ENCODE peak calls at places on chromosomes 11 and 22, in four cellular contexts. One of them, this sample, is unnamed.
A peak's percentile ranks its signal among the peaks of the same experiment; 100 is the strongest.

GRCh38 chr11:124937336-124937935 is 1.6 kb upstream of the HEPACAM start:
- DNase-seq in GM12878: no peak
- DNase-seq in K562: no peak
- DNase-seq in HepG2: peak; percentile 82
- DNase-seq in this sample: no peak

GRCh38 chr11:7512525-7513209 is 1.1 kb upstream of the PPFIBP2 start:
- DNase-seq in K562: no peak
- DNase-seq in GM12878: no peak
- DNase-seq in HepG2: peak; percentile 13
- DNase-seq in this sample: no peak

GRCh38 chr11:85595285-85595884 is 31.8 kb downstream of the DLG2 start:
- DNase-seq in K562: peak; percentile 34
- DNase-seq in GM12878: peak; percentile 3
- DNase-seq in HepG2: peak; percentile 38
- DNase-seq in this sample: peak; percentile 31

GRCh38 chr22:24178021-24178431 is 3.3 kb upstream of the SUSD2 start:
- DNase-seq in K562: no peak
- DNase-seq in HepG2: no peak
- DNase-seq in GM12878: no peak
- DNase-seq in this sample: no peak

GRCh38 chr22:48923909-48924475 is 903.7 kb downstream of the BRD1 start:
- DNase-seq in HepG2: no peak
- DNase-seq in K562: no peak
- DNase-seq in GM12878: no peak
- DNase-seq in this sample: no peak

GRCh38 chr11:20592741-20593140 is 6.7 kb upstream of the SLC6A5 start:
- DNase-seq in HepG2: no peak
- DNase-seq in GM12878: no peak
- DNase-seq in K562: no peak
- DNase-seq in this sample: no peak

GRCh38 chr11:132962026-132962425 is 570.3 kb downstream of the OPCML start:
- DNase-seq in HepG2: no peak
- DNase-seq in GM12878: no peak
- DNase-seq in K562: no peak
- DNase-seq in this sample: no peak

GRCh38 chr11:99257131-99257530 is 236.4 kb downstream of the CNTN5 start:
- DNase-seq in HepG2: peak; percentile 72
- DNase-seq in GM12878: no peak
- DNase-seq in K562: no peak
- DNase-seq in this sample: no peak

GRCh38 chr11:117883063-117883462 is 6.6 kb upstream of the FXYD6 start:
- DNase-seq in K562: no peak
- DNase-seq in HepG2: no peak
- DNase-seq in GM12878: no peak
- DNase-seq in this sample: no peak

GRCh38 chr11:12389676-12390075 is 12.3 kb downstream of the PARVA start:
- DNase-seq in HepG2: no peak
- DNase-seq in GM12878: no peak
- DNase-seq in K562: no peak
- DNase-seq in this sample: no peak

GRCh38 chr11:47269002-47269828 is 718 bp upstream of the MADD start:
- DNase-seq in K562: peak; percentile 90
- DNase-seq in HepG2: peak; percentile 94
- DNase-seq in GM12878: no peak
- DNase-seq in this sample: peak; percentile 92

GRCh38 chr11:47271328-47271727 is 1.4 kb downstream of the MADD start:
- DNase-seq in K562: no peak
- DNase-seq in GM12878: no peak
- DNase-seq in HepG2: no peak
- DNase-seq in this sample: no peak

GRCh38 chr11:47269829-47270305 is at the start of gene MADD:
- DNase-seq in K562: peak; percentile 97
- DNase-seq in GM12878: peak; percentile 55
- DNase-seq in HepG2: peak; percentile 65
- DNase-seq in this sample: peak; percentile 84

GRCh38 chr11:47271961-47272661 is 2.2 kb downstream of the MADD start:
- DNase-seq in K562: no peak
- DNase-seq in GM12878: no peak
- DNase-seq in HepG2: no peak
- DNase-seq in this sample: peak; percentile 21

GRCh38 chr11:47270331-47271271 is 668 bp downstream of the MADD start:
- DNase-seq in HepG2: peak; percentile 49
- DNase-seq in K562: peak; percentile 67
- DNase-seq in GM12878: no peak
- DNase-seq in this sample: peak; percentile 38
- TF ChIP-seq FOXM1 in HepG2: no peak
- TF ChIP-seq FOXM1 in K562: no peak
- TF ChIP-seq FOXM1 in GM12878: no peak
- TF ChIP-seq FOXM1 in this sample: no peak

GRCh38 chr11:38131535-38131934 is 1533.5 kb upstream of the RAG2 start:
- DNase-seq in K562: no peak
- DNase-seq in HepG2: no peak
- DNase-seq in GM12878: no peak
- DNase-seq in this sample: no peak
- TF ChIP-seq SP1 in K562: no peak
- TF ChIP-seq SP1 in HepG2: no peak
- TF ChIP-seq SP1 in GM12878: no peak
- TF ChIP-seq SP1 in this sample: no peak

GRCh38 chr11:72614381-72614780 is 59.8 kb downstream of the PDE2A start:
- DNase-seq in GM12878: no peak
- DNase-seq in HepG2: no peak
- DNase-seq in K562: no peak
- DNase-seq in this sample: no peak
- TF ChIP-seq FOXM1 in GM12878: no peak
- TF ChIP-seq FOXM1 in HepG2: no peak
- TF ChIP-seq FOXM1 in K562: no peak
- TF ChIP-seq FOXM1 in this sample: no peak

DNA sequence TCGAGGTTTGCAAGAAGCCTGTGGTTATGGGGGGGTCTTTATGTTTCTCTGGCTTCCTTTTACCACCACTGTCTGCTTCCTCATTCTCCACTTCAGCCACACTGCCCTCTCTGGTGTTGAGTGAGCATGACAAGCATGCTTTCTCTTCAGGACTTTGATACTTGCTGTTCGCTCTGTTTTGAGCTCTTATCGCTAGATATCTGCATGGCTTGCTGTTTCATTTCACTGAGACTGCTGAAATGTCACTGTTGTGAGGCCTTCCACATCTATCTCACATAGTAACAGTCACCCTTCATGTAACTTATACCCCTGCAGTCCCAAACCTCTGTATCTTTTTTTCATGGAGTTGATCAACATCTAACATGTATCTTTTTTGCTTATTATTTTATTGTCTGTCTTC is 59.8 kb downstream of the TMEM135 start:
- DNase-seq in K562: peak; percentile 67
- DNase-seq in GM12878: no peak
- DNase-seq in HepG2: peak; percentile 87
- DNase-seq in this sample: peak; percentile 67
- TF ChIP-seq SP1 in K562: no peak
- TF ChIP-seq SP1 in GM12878: no peak
- TF ChIP-seq SP1 in HepG2: no peak
- TF ChIP-seq SP1 in this sample: no peak

DNA sequence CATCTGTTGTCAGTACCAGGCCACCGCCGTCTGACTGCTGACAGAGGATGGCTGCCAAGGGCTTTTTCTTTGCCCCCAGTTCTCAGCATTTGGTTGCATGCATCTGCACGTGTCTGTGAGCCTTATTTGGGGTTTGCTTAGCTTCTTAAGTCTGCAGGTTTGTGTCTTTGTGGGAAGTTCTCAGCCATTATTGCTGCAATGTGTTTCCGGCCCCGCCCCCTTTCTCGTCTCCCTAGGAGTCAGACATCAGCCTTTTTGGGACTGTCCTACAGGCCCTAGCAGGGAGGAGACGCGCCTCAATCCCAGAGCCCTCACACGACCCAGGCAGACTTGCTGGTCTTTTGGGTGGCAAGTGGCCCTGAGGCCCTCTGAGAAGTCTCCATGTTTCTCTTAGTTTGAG is 8.0 kb downstream of the MOB2 start:
- DNase-seq in K562: no peak
- DNase-seq in GM12878: no peak
- DNase-seq in HepG2: no peak
- DNase-seq in this sample: no peak
- TF ChIP-seq FOXM1 in K562: no peak
- TF ChIP-seq FOXM1 in GM12878: no peak
- TF ChIP-seq FOXM1 in HepG2: no peak
- TF ChIP-seq FOXM1 in this sample: no peak

DNA sequence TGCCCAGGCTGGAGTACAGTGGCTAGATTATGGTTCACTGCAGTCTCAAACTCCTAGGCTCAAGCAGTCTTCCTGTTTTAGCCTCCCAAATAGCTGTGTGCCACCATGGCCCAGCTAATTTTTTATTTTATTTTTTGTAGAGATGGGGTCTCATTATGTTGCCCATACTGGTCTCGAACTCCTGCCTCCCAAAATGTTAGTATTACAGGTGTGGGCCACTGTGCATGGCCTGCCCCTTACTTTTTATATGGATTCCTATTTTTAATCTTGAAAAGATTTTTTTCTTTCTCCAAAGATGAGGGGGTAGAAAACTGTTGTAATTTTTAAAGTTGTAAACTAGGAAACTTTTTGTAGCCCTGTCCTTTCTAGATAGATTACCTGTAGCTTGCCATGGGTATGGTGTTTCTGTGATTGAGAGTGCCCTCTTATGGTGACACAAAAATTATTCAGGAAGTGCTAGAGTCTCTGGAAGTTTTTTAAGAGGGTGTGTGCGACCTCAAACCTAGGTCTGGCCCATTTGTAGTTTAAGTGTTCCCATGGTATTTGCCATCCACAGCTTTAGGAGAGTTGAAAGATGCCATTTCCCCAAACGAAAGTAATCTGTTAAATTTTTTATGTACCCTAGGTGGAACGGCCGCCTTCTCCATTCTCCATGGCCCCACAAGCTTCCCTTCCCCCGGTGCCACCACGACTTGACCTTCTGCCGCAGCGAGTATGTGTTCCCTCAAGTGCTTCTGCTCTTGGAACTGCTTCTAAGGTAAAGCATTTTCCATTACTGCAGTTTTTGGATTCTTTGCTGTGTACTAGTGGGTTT is 32.4 kb downstream of the MCAM start:
- DNase-seq in K562: no peak
- DNase-seq in HepG2: peak; percentile 34
- DNase-seq in GM12878: no peak
- DNase-seq in this sample: peak; percentile 36
- TF ChIP-seq SP1 in K562: no peak
- TF ChIP-seq SP1 in HepG2: no peak
- TF ChIP-seq SP1 in GM12878: no peak
- TF ChIP-seq SP1 in this sample: no peak

GRCh38 chr22:47160781-47161520 is 398.5 kb downstream of the TBC1D22A start:
- DNase-seq in K562: no peak
- DNase-seq in GM12878: no peak
- DNase-seq in HepG2: no peak
- DNase-seq in this sample: no peak
- TF ChIP-seq FOXM1 in K562: no peak
- TF ChIP-seq FOXM1 in GM12878: no peak
- TF ChIP-seq FOXM1 in HepG2: no peak
- TF ChIP-seq FOXM1 in this sample: no peak

DNA sequence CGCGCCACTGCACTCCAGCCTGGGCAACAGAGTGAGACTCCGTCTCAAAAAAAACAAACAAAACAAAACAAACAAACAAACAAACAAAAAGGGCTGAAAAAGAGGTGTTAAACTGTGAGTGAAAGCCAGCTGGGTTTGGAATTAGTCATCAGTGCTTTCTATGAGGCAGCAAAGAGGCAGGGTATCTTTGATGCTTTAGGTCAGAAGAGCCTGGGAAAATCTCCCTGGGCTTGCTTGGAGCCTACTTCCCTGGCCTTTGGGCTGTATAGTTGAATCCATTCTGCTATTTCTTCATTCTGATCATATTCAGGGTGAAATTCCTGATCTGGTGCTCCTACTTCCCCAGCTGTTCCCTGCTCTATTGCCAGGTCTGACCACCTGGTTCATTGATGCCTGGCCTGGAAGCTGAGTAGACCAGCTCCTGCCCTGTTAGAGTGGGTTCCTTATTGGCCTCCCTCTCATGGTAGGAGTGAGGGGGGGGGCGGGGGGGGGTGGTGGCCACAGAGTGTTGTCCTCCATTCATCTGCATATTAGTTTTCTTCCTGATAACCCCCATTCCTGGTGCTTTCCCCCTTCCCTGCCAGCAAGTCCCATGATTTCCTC is 65.6 kb downstream of the INSC start:
- DNase-seq in HepG2: no peak
- DNase-seq in GM12878: no peak
- DNase-seq in K562: no peak
- DNase-seq in this sample: no peak
- TF ChIP-seq SP1 in HepG2: no peak
- TF ChIP-seq SP1 in GM12878: no peak
- TF ChIP-seq SP1 in K562: no peak
- TF ChIP-seq SP1 in this sample: no peak

This sample was measured in HEK293T.